ENCODE peak calls at places on chromosomes 11 and 22, in six cellular contexts. P is Panc1; U is CD8-positive, alpha-beta T cell; F is left ventricle myocardium inferior; T is AG10803; L is upper lobe of left lung. X is an unnamed sample.
A peak's percentile ranks its signal among the peaks of the same experiment; 100 is the strongest.

GRCh38 chr11:33065445-33066178 is 26.2 kb downstream of the TCP11L1 start:
- DNase-seq in U (peak; percentile 69), L (peak; percentile 73), T (peak; percentile 57), P (peak; percentile 12), F (peak; percentile 57), X (peak; percentile 63)

GRCh38 chr11:44627911-44628729 is 62.7 kb downstream of the CD82 start:
- DNase-seq in T (peak; percentile 33), P (no peak), U (peak; percentile 8), L (peak; percentile 63), F (peak; percentile 82), X (peak; percentile 34)

GRCh38 chr11:93587858-93588581 is 44.8 kb upstream of the SMCO4 start:
- DNase-seq in L (no peak), U (no peak), T (no peak), P (no peak), F (no peak), X (no peak)

GRCh38 chr11:16905375-16905774 is 108.8 kb downstream of the PLEKHA7 start:
- DNase-seq in T (no peak), L (no peak), U (no peak), F (no peak), P (no peak), X (no peak)

GRCh38 chr22:25368271-25368670 is 148.8 kb downstream of the CRYBB2 start:
- DNase-seq in T (peak; percentile 65), P (no peak), U (no peak), L (no peak), F (no peak), X (peak; percentile 72)

GRCh38 chr11:60169264-60169915 is 13.5 kb downstream of the MS4A6A start:
- DNase-seq in L (no peak), F (no peak), P (peak; percentile 17), T (no peak), U (no peak), X (no peak)

GRCh38 chr22:49561976-49562375 is 265.7 kb downstream of the BRD1 start:
- DNase-seq in U (no peak), P (no peak), L (peak; percentile 18), F (no peak), T (no peak), X (no peak)

GRCh38 chr22:22810018-22810427 is 77.6 kb upstream of the IGLL5 start:
- DNase-seq in T (peak; percentile 34), P (no peak), L (no peak), F (peak; percentile 38), U (peak; percentile 67), X (no peak)

GRCh38 chr11:46380340-46381045 is 976 bp upstream of the MDK start:
- DNase-seq in T (peak; percentile 24), U (peak; percentile 48), F (peak; percentile 76), L (peak; percentile 85), P (no peak), X (no peak)

GRCh38 chr11:124219126-124219525 is 21.8 kb upstream of the OR8G1 start:
- DNase-seq in L (no peak), T (no peak), F (no peak), P (no peak), U (no peak), X (no peak)
- H3K4me3 ChIP-seq in L (no peak overlapping the region), T (no peak overlapping the region), F (no peak overlapping the region), P (no peak overlapping the region), U (no peak overlapping the region), X (no peak overlapping the region)

GRCh38 chr11:2862395-2862949 is 23.1 kb downstream of the CDKN1C start:
- DNase-seq in P (no peak), F (no peak), T (no peak), L (no peak), U (no peak), X (no peak)
- TF ChIP-seq CTCF in P (no peak), F (no peak), T (no peak), L (no peak), U (no peak), X (no peak)

GRCh38 chr11:95337972-95338429 is 107.0 kb upstream of the SESN3 start:
- DNase-seq in T (peak; percentile 20), F (no peak), P (no peak), U (no peak), L (no peak), X (no peak)
- H3K4me3 ChIP-seq in T (no peak overlapping the region), F (peak overlapping the region; percentile 24), P (no peak overlapping the region), U (no peak overlapping the region), L (no peak overlapping the region), X (no peak overlapping the region)

GRCh38 chr22:29994941-29995340 is 85.3 kb upstream of the HORMAD2 start:
- DNase-seq in T (peak; percentile 33), U (no peak), L (no peak), P (no peak), F (no peak), X (peak; percentile 25)

GRCh38 chr22:30000566-30000965 is 79.7 kb upstream of the HORMAD2 start:
- DNase-seq in U (no peak), F (no peak), P (no peak), T (no peak), L (no peak), X (peak; percentile 11)

GRCh38 chr22:29997516-29997915 is 82.7 kb upstream of the HORMAD2 start:
- DNase-seq in T (no peak), U (no peak), F (no peak), L (no peak), P (no peak), X (no peak)

GRCh38 chr22:30001459-30001858 is 78.8 kb upstream of the HORMAD2 start:
- DNase-seq in F (no peak), P (no peak), T (no peak), U (no peak), L (no peak), X (no peak)

GRCh38 chr22:29998627-29999026 is 81.6 kb upstream of the HORMAD2 start:
- DNase-seq in T (no peak), L (no peak), U (no peak), P (no peak), F (no peak), X (peak; percentile 40)
- TF ChIP-seq CTCF in T (peak; percentile 2), L (no peak), U (no peak), P (no peak), F (no peak), X (peak; percentile 55)